ENCODE peak calls at places on chromosomes 6 and 20, in four cellular contexts. D, A, T and U are unnamed samples.

GRCh38 chr20:43102394-43102793 is 87.3 kb downstream of the PTPRT start:
- DNase-seq in D (no peak), A (no peak), T (no peak), U (no peak)

GRCh38 chr6:41546866-41547798 is 951 bp downstream of the FOXP4 start:
- DNase-seq in D (no peak), A (no peak), T (peak), U (no peak)

GRCh38 chr20:62793757-62794006 is 2.6 kb upstream of the MRGBP start:
- DNase-seq in D (no peak), A (no peak), T (no peak), U (no peak)

GRCh38 chr6:57324538-57324937 is 7.1 kb downstream of the PRIM2 start:
- DNase-seq in D (no peak), A (no peak), T (peak), U (no peak)

GRCh38 chr6:14802761-14803160 is 443.1 kb upstream of the JARID2 start:
- DNase-seq in D (no peak), A (no peak), T (no peak), U (no peak)

GRCh38 chr6:137415127-137415833 is 78.9 kb downstream of the OLIG3 start:
- DNase-seq in D (no peak), A (no peak), T (peak), U (no peak)

GRCh38 chr6:41399424-41399823 is 64.0 kb downstream of the NCR2 start:
- DNase-seq in D (no peak), A (no peak), T (no peak), U (no peak)

GRCh38 chr6:9225441-9225871 is 790.1 kb upstream of the SLC35B3 start:
- DNase-seq in D (no peak), A (no peak), T (no peak), U (no peak)

GRCh38 chr20:37407117-37407566 is 61.2 kb downstream of the SRC start:
- DNase-seq in D (no peak), A (no peak), T (peak), U (no peak)

GRCh38 chr6:89597988-89598387 is 40.6 kb downstream of the LYRM2 start:
- DNase-seq in D (no peak), A (no peak), T (peak), U (no peak)
- TF ChIP-seq CTCF in D (no peak), A (peak), T (no peak), U (no peak)

GRCh38 chr6:109242923-109243322 is 139.3 kb downstream of the CD164 start:
- DNase-seq in D (no peak), A (no peak), T (peak), U (no peak)
- TF ChIP-seq CTCF in D (no peak), A (no peak), T (no peak), U (no peak)

DNA sequence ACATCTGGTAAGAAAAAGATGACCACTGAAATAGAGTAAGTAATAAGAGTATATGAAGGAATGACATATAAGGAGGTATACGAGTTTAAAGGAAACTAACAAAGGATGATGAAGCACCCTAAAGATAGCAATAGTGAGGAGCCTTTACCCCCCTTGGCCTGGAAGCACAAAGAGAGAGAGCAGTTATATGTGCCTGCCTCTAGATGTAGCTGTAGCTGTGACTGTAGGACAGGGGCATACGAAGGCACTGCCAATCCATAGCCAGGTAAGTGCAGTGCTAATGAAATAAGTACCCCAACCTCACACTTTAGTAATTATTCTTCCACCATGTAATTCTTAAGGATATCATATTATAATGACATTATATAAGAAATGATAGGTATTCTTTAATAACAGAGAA is 90.1 kb upstream of the FKBP1C start:
- DNase-seq in D (no peak), A (no peak), T (no peak), U (no peak)
- TF ChIP-seq CTCF in D (no peak), A (no peak), T (no peak), U (no peak)

GRCh38 chr6:133551847-133552331 is 310.7 kb downstream of the EYA4 start:
- DNase-seq in D (no peak), A (no peak), T (peak), U (peak)

GRCh38 chr6:133553652-133554051 is 312.5 kb downstream of the EYA4 start:
- DNase-seq in D (no peak), A (no peak), T (peak), U (no peak)

GRCh38 chr6:133549252-133549925 is 308.2 kb downstream of the EYA4 start:
- DNase-seq in D (no peak), A (no peak), T (no peak), U (no peak)

GRCh38 chr6:133550026-133550425 is 308.9 kb downstream of the EYA4 start:
- DNase-seq in D (no peak), A (no peak), T (no peak), U (no peak)

DNA sequence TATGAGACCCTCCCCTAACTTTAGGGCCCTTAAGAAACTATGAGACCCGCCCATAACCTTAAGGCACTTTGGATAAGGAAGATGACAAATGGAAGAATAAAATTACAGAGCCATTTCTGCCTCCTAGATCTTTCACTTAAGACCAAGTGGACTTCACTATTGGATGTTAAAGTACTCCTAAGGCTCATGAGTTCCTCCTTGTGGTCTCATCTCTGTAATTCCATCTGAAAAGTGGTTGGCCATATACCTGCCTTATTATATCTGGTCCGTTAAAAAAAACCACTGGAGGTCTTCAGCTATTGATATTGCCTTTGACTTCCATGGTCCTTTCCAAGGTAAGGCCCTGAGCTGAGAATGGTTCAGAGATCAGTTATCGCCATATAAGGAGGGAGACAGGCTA is 310.3 kb downstream of the EYA4 start:
- DNase-seq in D (no peak), A (no peak), T (no peak), U (no peak)
- TF ChIP-seq CTCF in D (no peak), A (no peak), T (no peak), U (peak)

GRCh38 chr20:64166712-64167615 is 2.7 kb downstream of the MYT1 start:
- DNase-seq in D (no peak), A (no peak), T (no peak), U (no peak)
- TF ChIP-seq CTCF in D (no peak), A (no peak), T (no peak), U (no peak)

GRCh38 chr6:15818044-15818443 is 155.2 kb upstream of the DTNBP1 start:
- DNase-seq in D (no peak), A (no peak), T (no peak), U (no peak)

GRCh38 chr6:15819226-15819625 is 156.4 kb upstream of the DTNBP1 start:
- DNase-seq in D (no peak), A (no peak), T (no peak), U (no peak)

GRCh38 chr6:15817100-15817499 is 154.3 kb upstream of the DTNBP1 start:
- DNase-seq in D (no peak), A (no peak), T (no peak), U (no peak)

GRCh38 chr6:15818491-15818890 is 155.7 kb upstream of the DTNBP1 start:
- DNase-seq in D (no peak), A (no peak), T (no peak), U (no peak)

GRCh38 chr6:15819841-15820240 is 157.0 kb upstream of the DTNBP1 start:
- DNase-seq in D (no peak), A (no peak), T (no peak), U (no peak)
- TF ChIP-seq CTCF in D (no peak), A (no peak), T (no peak), U (no peak)

DNA sequence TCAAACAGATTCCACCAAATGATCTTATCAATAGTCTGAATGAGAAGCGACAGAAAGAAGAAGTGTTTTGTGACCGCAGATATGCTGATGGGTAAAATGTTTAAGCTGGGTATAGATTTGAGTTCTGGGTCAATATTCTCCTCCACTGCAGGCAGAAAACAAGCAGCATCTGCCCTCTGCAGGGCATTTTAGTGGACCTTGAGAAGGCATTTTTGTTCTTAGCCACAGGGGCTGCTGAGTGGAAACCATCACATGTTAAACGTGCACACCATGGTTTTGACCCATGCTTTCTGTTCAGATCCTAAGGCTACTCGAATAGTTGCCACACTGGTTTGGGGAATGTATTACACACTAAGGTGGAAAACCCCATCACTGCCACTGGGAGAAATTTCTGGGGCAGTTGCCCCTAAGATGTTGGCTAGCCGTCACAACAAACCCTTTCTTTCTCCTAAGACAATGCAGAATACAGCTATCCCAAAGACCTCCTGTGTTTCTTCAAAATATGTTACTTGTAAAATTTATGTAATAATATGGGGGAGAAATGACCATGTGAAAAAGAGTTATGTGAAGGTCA is 5.5 kb downstream of the POU3F2 start:
- DNase-seq in D (no peak), A (no peak), T (peak), U (no peak)
- TF ChIP-seq CTCF in D (no peak), A (peak), T (peak), U (peak)